ENCODE peak calls at places on chromosomes 4 and X, in six cellular contexts. C is ELR; I is activated CD4-positive, alpha-beta T cell treated with anti-CD3 and anti-CD28 coated beads for 36 hours; T is nucleus accumbens; J is Kasumi-1; Q is SJSA1. P is an unnamed sample.

GRCh38 chr4:40572692-40573287 is 56.9 kb downstream of the RBM47 start:
- DNase-seq in I (no peak), C (no peak), J (no peak), Q (no peak), T (no peak), P (no peak)

GRCh38 chrX:12567857-12568256 is 223.4 kb upstream of the PRPS2 start:
- DNase-seq in Q (no peak), C (peak; percentile 24), T (no peak), J (no peak), I (no peak), P (no peak)

GRCh38 chr4:23945521-23946017 is 55.7 kb upstream of the PPARGC1A start:
- DNase-seq in J (peak; percentile 96), Q (peak; percentile 55), C (peak; percentile 86), T (no peak), I (no peak), P (peak; percentile 57)

GRCh38 chrX:136975642-136976518 is 57.9 kb downstream of the GPR101 start:
- DNase-seq in I (no peak), T (no peak), Q (no peak), C (no peak), J (no peak), P (no peak)

GRCh38 chrX:11760958-11761357 is 2.9 kb downstream of the MSL3 start:
- DNase-seq in C (no peak), T (no peak), Q (no peak), I (no peak), J (no peak), P (no peak)

GRCh38 chrX:47068214-47068613 is 10.0 kb upstream of the RGN start:
- DNase-seq in T (no peak), C (no peak), Q (no peak), J (no peak), I (no peak), P (no peak)

GRCh38 chr4:185817403-185817818 is 5.4 kb upstream of the SORBS2 start:
- DNase-seq in J (no peak), T (no peak), C (no peak), Q (no peak), I (no peak), P (no peak)

GRCh38 chrX:109732319-109732779 is 708 bp downstream of the ACSL4 start:
- DNase-seq in Q (peak; percentile 45), J (peak; percentile 56), I (peak; percentile 33), T (peak; percentile 19), C (peak; percentile 82), P (no peak)

GRCh38 chr4:178937130-178937529 is 1494.9 kb upstream of the AGA start:
- DNase-seq in T (no peak), I (no peak), C (peak; percentile 54), J (no peak), Q (no peak), P (no peak)

GRCh38 chr4:71300964-71301363 is 37.9 kb upstream of the SLC4A4 start:
- DNase-seq in T (no peak), I (no peak), C (no peak), Q (no peak), J (no peak), P (no peak)

GRCh38 chrX:15465347-15465746 is 27.8 kb downstream of the PIR start:
- DNase-seq in T (no peak), I (peak; percentile 8), Q (no peak), J (no peak), C (no peak), P (no peak)

GRCh38 chr4:182863501-182863900 is 53.7 kb downstream of the DCTD start:
- DNase-seq in C (no peak), I (no peak), Q (no peak), T (no peak), J (no peak), P (no peak)

GRCh38 chr4:95363966-95364365 is 184.8 kb downstream of the UNC5C start:
- DNase-seq in Q (no peak), J (no peak), I (no peak), T (no peak), C (no peak), P (no peak)

GRCh38 chr4:57100979-57101629 is 9.1 kb downstream of the IGFBP7 start:
- DNase-seq in Q (no peak), T (no peak), J (no peak), I (no peak), C (no peak), P (no peak)

GRCh38 chr4:72468904-72469502 is 100.0 kb downstream of the ADAMTS3 start:
- DNase-seq in T (no peak), J (peak; percentile 39), Q (no peak), C (peak; percentile 54), I (no peak), P (no peak)

GRCh38 chr4:107825072-107825789 is 499 bp downstream of the SGMS2 start:
- DNase-seq in C (peak; percentile 70), Q (peak; percentile 64), J (peak; percentile 19), I (peak; percentile 30), T (no peak), P (peak; percentile 43)

GRCh38 chr4:88446124-88446523 is 10.8 kb upstream of the HERC5 start:
- DNase-seq in I (no peak), Q (no peak), T (no peak), C (peak; percentile 21), J (no peak), P (no peak)

GRCh38 chr4:38967260-38968095 is 64.7 kb downstream of the TMEM156 start:
- DNase-seq in Q (peak; percentile 73), C (peak; percentile 89), I (no peak), J (no peak), T (no peak), P (no peak)

GRCh38 chrX:24099394-24099793 is 44.6 kb downstream of the EIF2S3 start:
- DNase-seq in C (no peak), Q (no peak), T (no peak), J (no peak), I (no peak), P (no peak)

GRCh38 chr4:101283436-101283835 is 63.9 kb downstream of the PPP3CA start:
- DNase-seq in J (no peak), I (no peak), Q (no peak), T (no peak), C (no peak), P (no peak)

GRCh38 chrX:135009057-135009605 is 13.2 kb downstream of the RTL8B start:
- DNase-seq in I (no peak), J (no peak), Q (no peak), C (no peak), T (no peak), P (no peak)

GRCh38 chr4:8303485-8304281 is 34.1 kb downstream of the HTRA3 start:
- DNase-seq in J (no peak), T (no peak), I (no peak), Q (peak; percentile 62), C (peak; percentile 95), P (no peak)

GRCh38 chr4:42151568-42152506 is 618 bp downstream of the BEND4 start:
- DNase-seq in T (no peak), C (peak; percentile 2), Q (no peak), I (peak; percentile 50), J (peak; percentile 90), P (no peak)

GRCh38 chr4:2797545-2798305 is 4.8 kb downstream of the SH3BP2 start:
- DNase-seq in Q (no peak), J (no peak), T (no peak), C (no peak), I (peak; percentile 69), P (no peak)

GRCh38 chr4:28639747-28640146 is 1779.1 kb downstream of the STIM2 start:
- DNase-seq in C (no peak), J (no peak), T (no peak), I (no peak), Q (no peak), P (no peak)

GRCh38 chrX:39972340-39972739 is 125.4 kb downstream of the BCOR start:
- DNase-seq in J (no peak), Q (peak; percentile 42), T (no peak), I (no peak), C (peak; percentile 65), P (no peak)

GRCh38 chr4:153008578-153009199 is 72.6 kb downstream of the FHDC1 start:
- DNase-seq in J (no peak), T (no peak), C (no peak), Q (no peak), I (no peak), P (no peak)

GRCh38 chr4:6221851-6222760 is 21.8 kb upstream of the JAKMIP1 start:
- DNase-seq in T (peak; percentile 50), Q (no peak), J (no peak), I (peak; percentile 47), C (no peak), P (no peak)

GRCh38 chr4:4659871-4660651 is 118.2 kb upstream of the STX18 start:
- DNase-seq in C (peak; percentile 89), J (peak; percentile 75), I (no peak), Q (peak; percentile 84), T (no peak), P (peak; percentile 58)

GRCh38 chr4:156594619-156595018 is 377.0 kb downstream of the PDGFC start:
- DNase-seq in I (no peak), J (no peak), C (no peak), T (no peak), Q (no peak), P (no peak)

GRCh38 chr4:577499-578450 is 1.7 kb upstream of the TMEM271 start:
- DNase-seq in C (peak; percentile 29), J (peak; percentile 85), I (peak; percentile 63), T (peak; percentile 40), Q (no peak), P (no peak)

GRCh38 chr4:19399001-19399400 is 852.7 kb upstream of the SLIT2 start:
- DNase-seq in Q (peak; percentile 42), C (peak; percentile 76), T (no peak), I (no peak), J (no peak), P (no peak)